ENCODE peak calls at places on chromosomes 12 and 14, in four cellular contexts. X, I, L and K are unnamed samples. For H3K4me1, the result is how much of the 10 kb centered on the place peaks cover.

GRCh38 chr14:66662374-66662773 is 154.4 kb downstream of the GPHN start:
- DNase-seq in I (no peak), X (no peak), L (no peak), K (no peak)

GRCh38 chr12:45051490-45052105 is 699 bp upstream of the DBX2 start:
- DNase-seq in L (no peak), X (no peak), I (no peak), K (no peak)

GRCh38 chr14:81148635-81149034 is 72.1 kb downstream of the GTF2A1 start:
- DNase-seq in I (no peak), X (no peak), L (no peak), K (no peak)

GRCh38 chr14:104513641-104514046 is 65.9 kb upstream of the C14orf180 start:
- DNase-seq in X (no peak), I (no peak), L (no peak), K (no peak)

GRCh38 chr12:96399919-96400630 is at the start of gene CDK17:
- DNase-seq in X (peak), L (peak), I (peak), K (peak)

GRCh38 chr12:66944365-66944764 is 265.5 kb upstream of the GRIP1 start:
- DNase-seq in L (no peak), X (no peak), I (no peak), K (no peak)

GRCh38 chr14:52879958-52880357 is 70.9 kb downstream of the FERMT2 start:
- DNase-seq in I (no peak), L (no peak), X (no peak), K (no peak)

GRCh38 chr14:88421286-88421685 is 35.8 kb downstream of the SPATA7 start:
- DNase-seq in L (no peak), I (no peak), X (no peak), K (no peak)

GRCh38 chr12:106767954-106768501 is 6.5 kb upstream of the RIC8B start:
- DNase-seq in L (no peak), X (peak), I (peak), K (no peak)

GRCh38 chr14:105146976-105147700 is 21.4 kb downstream of the JAG2 start:
- DNase-seq in L (no peak), X (no peak), I (no peak), K (no peak)

GRCh38 chr14:106786697-106787096 is 1260.3 kb downstream of the TMEM121 start:
- DNase-seq in L (no peak), I (no peak), X (no peak), K (no peak)

GRCh38 chr12:107318804-107319535 is 225.6 kb upstream of the CRY1 start:
- DNase-seq in I (no peak), X (no peak), L (peak), K (no peak)

GRCh38 chr12:117516034-117516433 is 154.6 kb upstream of the NOS1 start:
- DNase-seq in L (no peak), X (no peak), I (no peak), K (no peak)

GRCh38 chr12:103160622-103161021 is 203.1 kb downstream of the ASCL1 start:
- DNase-seq in I (no peak), X (no peak), L (no peak), K (no peak)

GRCh38 chr12:25557830-25558436 is 4.8 kb upstream of the LMNTD1 start:
- DNase-seq in L (no peak), I (no peak), X (no peak), K (no peak)

GRCh38 chr14:66094001-66094727 is 392.0 kb upstream of the CCDC196 start:
- DNase-seq in I (no peak), X (no peak), L (no peak), K (no peak)

GRCh38 chr14:74444866-74445265 is 18.9 kb upstream of the SYNDIG1L start:
- DNase-seq in X (peak), L (no peak), I (no peak), K (no peak)

GRCh38 chr12:124864326-124864752 is 675 bp upstream of the SCARB1 start:
- DNase-seq in I (peak), L (peak), X (no peak), K (no peak)
- H3K4me1 ChIP-seq in I (under half), L (under half), X (under half), K (under half)

GRCh38 chr12:3251691-3252090 is 174.5 kb downstream of the TSPAN9 start:
- DNase-seq in X (no peak), L (no peak), I (peak), K (no peak)

GRCh38 chr12:3250034-3250433 is 172.9 kb downstream of the TSPAN9 start:
- DNase-seq in L (no peak), X (no peak), I (no peak), K (no peak)

GRCh38 chr12:3250576-3250975 is 173.4 kb downstream of the TSPAN9 start:
- DNase-seq in X (peak), I (no peak), L (peak), K (no peak)

GRCh38 chr12:3252416-3252815 is 175.2 kb downstream of the TSPAN9 start:
- DNase-seq in X (peak), I (peak), L (peak), K (peak)

GRCh38 chr12:3251067-3251466 is 173.9 kb downstream of the TSPAN9 start:
- DNase-seq in I (no peak), L (peak), X (no peak), K (no peak)
- H3K27ac ChIP-seq in I (no peak), L (peak), X (no peak), K (no peak)

DNA sequence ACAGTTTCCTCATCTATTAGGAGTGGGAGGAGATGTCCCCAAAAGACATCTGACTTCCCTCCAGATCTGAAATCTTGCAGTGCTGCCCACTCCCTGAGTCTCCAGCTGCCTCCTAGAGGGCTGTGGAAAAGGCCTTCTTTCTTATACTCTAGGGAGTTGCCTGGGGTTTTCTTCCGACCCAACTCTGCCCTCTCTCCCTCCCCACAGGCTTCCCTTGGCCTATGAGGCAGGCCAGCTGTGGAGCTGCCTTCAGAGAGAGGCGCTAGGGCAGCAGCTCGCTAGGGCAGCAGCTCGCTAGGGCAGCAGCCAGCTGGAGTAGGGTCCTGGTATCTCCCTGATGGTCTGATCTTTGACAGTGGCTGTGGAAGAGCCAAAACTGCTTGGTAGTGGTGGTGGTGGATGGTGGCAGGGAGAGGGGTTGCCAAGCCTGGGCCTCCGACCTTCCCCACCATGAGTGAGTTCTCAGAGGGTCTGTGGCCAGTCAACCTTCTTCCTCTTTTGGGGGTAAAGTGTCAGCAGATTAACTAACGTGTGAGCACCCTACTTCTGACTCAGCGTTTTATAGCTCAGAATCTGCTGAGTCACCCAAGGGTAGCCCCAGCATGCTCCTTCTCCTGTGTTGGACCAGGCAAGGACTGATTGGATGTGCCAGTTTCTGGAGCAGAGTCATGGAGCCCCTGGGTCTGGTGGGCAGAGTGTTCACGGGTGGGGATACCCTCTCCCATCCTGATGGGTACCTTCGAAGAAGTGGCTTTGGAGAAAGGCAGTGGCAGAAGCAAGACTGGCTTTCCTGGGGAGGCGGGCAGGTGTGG is 2.3 kb downstream of the SLC48A1 start:
- DNase-seq in L (peak), X (no peak), I (peak), K (no peak)
- H3K4me1 ChIP-seq in L (half or more), X (under half), I (under half), K (half or more)

DNA sequence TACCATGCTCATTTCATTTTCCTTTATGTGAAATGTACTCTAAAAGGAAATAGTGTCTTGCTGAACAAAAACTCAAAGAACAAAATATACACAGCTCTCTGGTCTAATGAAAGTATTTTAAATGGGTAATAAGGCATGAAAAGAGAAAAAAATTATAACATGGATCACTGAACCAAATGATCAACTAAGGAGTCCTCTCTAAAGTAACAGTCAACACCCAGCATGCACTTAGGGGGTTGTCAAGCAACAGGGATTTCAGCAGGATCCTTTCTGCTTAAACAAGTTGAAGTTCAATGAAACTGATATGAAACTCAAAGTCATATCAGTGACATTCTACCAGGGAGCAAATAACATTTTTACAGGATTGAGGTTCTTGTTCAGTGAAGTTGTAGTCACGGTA is 398.8 kb downstream of the SEC23A start:
- DNase-seq in I (no peak), X (no peak), L (no peak), K (no peak)
- H3K27ac ChIP-seq in I (no peak), X (no peak), L (no peak), K (no peak)

GRCh38 chr12:89082354-89082753 is 269.9 kb downstream of the DUSP6 start:
- DNase-seq in L (no peak), I (no peak), X (no peak), K (no peak)

GRCh38 chr12:89087149-89087834 is 265.0 kb downstream of the DUSP6 start:
- DNase-seq in X (no peak), I (no peak), L (no peak), K (no peak)

GRCh38 chr12:89083491-89083890 is 268.8 kb downstream of the DUSP6 start:
- DNase-seq in I (no peak), L (no peak), X (no peak), K (no peak)

GRCh38 chr12:89085421-89085820 is 266.9 kb downstream of the DUSP6 start:
- DNase-seq in I (no peak), X (no peak), L (no peak), K (no peak)

DNA sequence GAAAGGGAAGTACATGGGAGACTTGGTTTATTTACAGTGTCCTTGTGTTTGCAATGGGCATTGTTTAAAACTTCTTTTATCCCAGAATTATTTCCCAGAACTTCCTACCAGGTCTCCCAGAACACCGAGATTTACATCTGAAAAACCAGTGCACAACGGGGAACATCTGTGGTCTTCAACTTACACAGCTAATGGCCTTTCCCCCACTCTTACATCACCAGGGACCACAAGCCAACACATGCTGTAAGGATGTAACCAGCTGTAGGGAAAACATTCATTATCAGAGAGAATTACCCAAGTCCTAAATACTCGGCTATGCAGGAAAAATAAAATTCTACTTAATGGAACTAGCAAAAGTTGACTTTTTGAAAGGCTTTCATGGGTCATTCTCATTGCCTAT is 267.6 kb downstream of the DUSP6 start:
- DNase-seq in L (no peak), I (no peak), X (no peak), K (no peak)
- H3K4me1 ChIP-seq in L (under half), I (under half), X (under half), K (under half)

DNA sequence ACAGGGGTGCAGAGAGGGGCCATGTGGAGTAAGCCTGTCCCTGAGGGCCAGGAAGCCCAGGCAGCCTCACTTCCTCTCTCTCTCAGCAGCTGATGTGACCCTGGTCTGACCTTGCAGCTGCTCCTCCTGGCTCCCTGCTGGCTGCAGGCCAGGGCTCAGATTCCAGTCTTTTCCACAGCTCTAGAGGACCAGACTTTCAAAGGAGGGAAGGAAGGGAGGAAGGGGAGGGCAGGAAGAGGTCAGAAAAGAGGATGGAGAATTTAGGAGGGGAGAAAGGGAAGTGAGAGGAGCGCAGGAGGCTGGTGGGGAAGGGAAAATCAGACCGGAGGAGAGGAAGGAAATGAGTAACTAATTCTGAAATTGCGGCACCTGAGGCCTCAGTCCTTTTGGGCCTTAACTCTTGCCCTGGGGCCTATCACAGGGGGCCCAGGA is 40.9 kb upstream of the VASH1 start:
- DNase-seq in I (peak), L (peak), X (peak), K (no peak)
- H3K27ac ChIP-seq in I (no peak), L (peak), X (no peak), K (peak)

GRCh38 chr14:68782091-68782981 is 10.5 kb downstream of the ZFP36L1 start:
- DNase-seq in I (peak), L (peak), X (peak), K (no peak)
- H3K4me1 ChIP-seq in I (under half), L (under half), X (under half), K (under half)

GRCh38 chr12:1604464-1604863 is 10.1 kb upstream of the FBXL14 start:
- DNase-seq in I (no peak), L (no peak), X (no peak), K (no peak)
- H3K27ac ChIP-seq in I (no peak), L (no peak), X (no peak), K (no peak)